ENCODE peak calls at places on chromosomes 12 and 14, in seven cellular contexts. J is fibroblast of lung, R is left ventricle myocardium inferior, O is Peyer's patch, S is colonic mucosa, M is brain microvascular endothelial cell, T is fibroblast of villous mesenchyme. A is an unnamed sample.

GRCh38 chr14:32254952-32255679 is 52.0 kb upstream of the RNU6-8 start:
- DNase-seq in J (peak), R (peak), O (peak), S (peak), M (peak), T (peak), A (peak)

GRCh38 chr12:107818984-107819383 is 44.5 kb downstream of the ASCL4 start:
- DNase-seq in J (no peak), R (no peak), O (no peak), S (no peak), M (peak), T (peak), A (no peak)

GRCh38 chr12:112325157-112325556 is 57.1 kb downstream of the HECTD4 start:
- DNase-seq in J (no peak), R (no peak), O (no peak), S (no peak), M (no peak), T (no peak), A (no peak)

GRCh38 chr12:128980623-128981022 is 127.3 kb downstream of the GLT1D1 start:
- DNase-seq in J (no peak), R (no peak), O (no peak), S (no peak), M (no peak), T (no peak), A (no peak)

GRCh38 chr12:31033146-31033545 is 40.5 kb upstream of the DDX11 start:
- DNase-seq in J (no peak), R (no peak), O (no peak), S (no peak), M (no peak), T (no peak), A (no peak)

GRCh38 chr12:32541754-32542374 is 137.2 kb upstream of the DNM1L start:
- DNase-seq in J (no peak), R (no peak), O (no peak), S (no peak), M (no peak), T (peak), A (no peak)

GRCh38 chr12:13973981-13974380 is 7.4 kb downstream of the GRIN2B start:
- DNase-seq in J (no peak), R (no peak), O (no peak), S (no peak), M (no peak), T (no peak), A (no peak)

GRCh38 chr12:131720921-131721320 is 10.0 kb downstream of the SFSWAP start:
- DNase-seq in J (peak), R (no peak), O (no peak), S (no peak), M (peak), T (no peak), A (no peak)

GRCh38 chr14:55914771-55915170 is 203.4 kb upstream of the PELI2 start:
- DNase-seq in J (peak), R (no peak), O (no peak), S (no peak), M (no peak), T (no peak), A (no peak)

GRCh38 chr12:26126340-26127284 is 1.8 kb upstream of the BHLHE41 start:
- DNase-seq in J (peak), R (peak), O (peak), S (peak), M (peak), T (peak), A (peak)

GRCh38 chr12:18750087-18750486 is 12.2 kb downstream of the CAPZA3 start:
- DNase-seq in J (peak), R (no peak), O (no peak), S (no peak), M (no peak), T (peak), A (no peak)

GRCh38 chr12:116628450-116628793 is 69.2 kb downstream of the MAP1LC3B2 start:
- DNase-seq in J (no peak), R (no peak), O (no peak), S (no peak), M (no peak), T (no peak), A (no peak)

GRCh38 chr14:69664190-69664742 is 52.9 kb downstream of the SUSD6 start:
- DNase-seq in J (no peak), R (no peak), O (no peak), S (no peak), M (no peak), T (no peak), A (no peak)

GRCh38 chr12:108321688-108322087 is 17.4 kb downstream of the CMKLR1 start:
- DNase-seq in J (no peak), R (no peak), O (no peak), S (no peak), M (no peak), T (no peak), A (no peak)

GRCh38 chr12:98188649-98189048 is 326.7 kb upstream of the TMPO start:
- DNase-seq in J (peak), R (no peak), O (no peak), S (no peak), M (no peak), T (peak), A (no peak)

GRCh38 chr12:102740157-102741032 is 176.6 kb downstream of the PAH start:
- DNase-seq in J (peak), R (no peak), O (no peak), S (no peak), M (peak), T (peak), A (no peak)
- TF ChIP-seq CTCF in J (no peak), R (peak), O (no peak), S (no peak), M (peak), T (peak), A (peak)

DNA sequence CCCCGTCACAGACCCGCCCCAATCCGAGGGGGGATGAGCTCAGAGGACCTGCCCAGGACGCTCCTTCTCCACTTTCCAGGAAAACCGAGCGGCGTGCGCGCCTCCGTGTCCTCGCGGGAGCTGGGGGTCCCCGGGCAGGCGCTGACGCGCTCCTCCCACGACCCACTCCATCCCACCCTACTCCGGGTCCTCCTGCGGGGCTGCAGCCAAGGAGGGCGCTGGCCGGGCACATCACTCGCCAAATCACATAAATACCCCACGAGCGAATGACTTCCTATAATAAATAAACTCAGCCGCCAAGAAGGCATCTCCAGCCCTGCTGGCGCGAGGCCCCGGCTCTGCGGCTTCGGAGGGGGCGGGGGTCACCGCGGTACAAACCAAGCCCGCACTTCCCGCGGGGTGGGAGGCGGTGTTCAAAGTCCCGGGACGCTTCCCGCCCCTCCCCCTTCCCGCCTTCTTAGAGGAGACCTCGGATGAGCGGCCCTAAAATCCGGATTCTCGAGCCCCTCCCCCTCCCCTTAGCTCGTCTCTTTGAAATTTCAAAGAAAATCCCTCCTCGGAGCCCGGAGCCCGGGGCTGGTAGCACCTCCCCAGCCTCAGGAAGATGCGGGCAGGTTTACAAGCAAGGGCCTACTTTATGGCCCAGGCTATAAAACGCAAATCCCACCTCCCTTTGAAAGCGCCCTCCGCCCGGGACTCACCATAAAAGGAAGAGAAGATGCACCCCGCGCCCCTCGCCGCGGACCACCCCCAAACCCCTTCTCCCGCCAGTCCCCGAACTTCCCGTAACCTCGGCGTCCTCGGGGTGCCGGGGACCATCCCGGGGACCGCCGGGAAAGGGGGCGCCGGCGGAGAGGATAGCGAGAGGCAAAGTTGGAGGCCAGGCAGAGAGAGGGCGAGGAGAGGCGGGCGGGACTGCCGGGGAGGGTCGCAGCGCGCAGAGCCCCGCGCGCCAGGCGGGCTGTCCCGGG is 718 bp upstream of the FZD10 start:
- DNase-seq in J (peak), R (peak), O (no peak), S (peak), M (no peak), T (no peak), A (peak)
- H3K4me3 ChIP-seq in J (no peak), R (peak), O (peak), S (peak), M (no peak), T (no peak), A (peak)

GRCh38 chr12:125193798-125194562 is 128.7 kb downstream of the AACS start:
- DNase-seq in J (no peak), R (no peak), O (no peak), S (no peak), M (peak), T (no peak), A (no peak)
- TF ChIP-seq CTCF in J (no peak), R (no peak), O (no peak), S (no peak), M (peak), T (no peak), A (no peak)

GRCh38 chr14:61552196-61552595 is 143.1 kb upstream of the HIF1A start:
- DNase-seq in J (no peak), R (no peak), O (no peak), S (no peak), M (no peak), T (no peak), A (no peak)
- H3K4me3 ChIP-seq in J (no peak), R (no peak), O (no peak), S (no peak), M (no peak), T (no peak), A (no peak)

GRCh38 chr14:22929848-22930364 is 730 bp upstream of the PRMT5 start:
- DNase-seq in J (no peak), R (no peak), O (no peak), S (no peak), M (no peak), T (no peak), A (no peak)

GRCh38 chr14:22926316-22926715 is 2.9 kb downstream of the PRMT5 start:
- DNase-seq in J (no peak), R (no peak), O (no peak), S (peak), M (no peak), T (no peak), A (no peak)

GRCh38 chr14:22928237-22929103 is 706 bp downstream of the PRMT5 start:
- DNase-seq in J (no peak), R (no peak), O (no peak), S (no peak), M (no peak), T (no peak), A (no peak)

GRCh38 chr14:22925513-22925912 is 3.7 kb downstream of the PRMT5 start:
- DNase-seq in J (no peak), R (no peak), O (no peak), S (no peak), M (no peak), T (no peak), A (no peak)

DNA sequence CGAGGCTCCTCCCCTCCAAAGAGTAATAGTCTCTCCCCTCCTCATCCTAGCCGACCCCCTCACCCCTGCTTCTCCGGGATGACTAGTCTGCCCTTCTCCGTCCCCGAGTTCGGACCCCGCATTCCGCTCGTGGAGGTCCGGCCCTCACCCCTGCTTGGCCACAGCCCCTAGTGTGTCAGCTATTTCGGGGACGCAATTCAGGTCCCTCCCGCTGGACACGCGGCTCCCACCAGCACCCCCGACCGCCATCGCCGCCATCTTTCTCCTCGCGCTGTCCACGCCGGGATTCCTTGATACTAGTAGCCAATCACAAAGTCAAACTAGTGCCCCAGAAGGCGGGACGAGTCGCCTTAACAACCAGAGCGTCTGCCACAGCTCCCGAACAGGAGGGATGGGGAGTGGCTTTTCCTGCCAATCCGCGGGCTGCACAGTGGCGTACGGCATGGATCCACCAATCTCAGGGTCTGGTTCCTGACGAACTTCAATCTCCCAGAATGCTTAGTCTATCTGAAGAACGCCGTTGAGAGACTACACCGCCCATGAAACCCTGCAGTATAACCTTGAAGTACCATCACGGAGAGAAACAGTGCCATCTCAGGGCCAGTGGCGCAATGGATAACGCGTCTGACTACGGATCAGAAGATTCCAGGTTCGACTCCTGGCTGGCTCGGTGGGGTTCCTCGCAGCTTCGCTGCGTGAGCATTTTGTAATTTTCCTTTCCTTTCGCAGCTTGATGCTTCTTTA is at the start of gene PRMT5:
- DNase-seq in J (peak), R (peak), O (peak), S (peak), M (peak), T (peak), A (peak)
- TF ChIP-seq CTCF in J (no peak), R (no peak), O (no peak), S (no peak), M (no peak), T (no peak), A (no peak)

GRCh38 chr12:10557329-10557728 is 51.6 kb downstream of the EIF2S3B start:
- DNase-seq in J (no peak), R (no peak), O (no peak), S (no peak), M (no peak), T (no peak), A (no peak)
- H3K4me3 ChIP-seq in J (no peak), R (no peak), O (no peak), S (no peak), M (no peak), T (no peak), A (no peak)

A was measured in testis.